ENCODE peak calls at places on chromosomes 12 and 14, in six cellular contexts. T, E, B, W, H and X are unnamed samples.

GRCh38 chr12:3537916-3538690 is 47.1 kb downstream of the PRMT8 start:
- DNase-seq in E (no peak), H (peak), W (no peak), B (no peak), T (no peak), X (no peak)

GRCh38 chr14:75985618-75986438 is at the start of gene IFT43:
- DNase-seq in T (peak), W (peak), H (peak), B (peak), E (peak), X (peak)

GRCh38 chr12:11707535-11707934 is 58.1 kb downstream of the ETV6 start:
- DNase-seq in H (no peak), E (peak), B (no peak), W (no peak), T (no peak), X (no peak)

GRCh38 chr12:59322473-59322872 is 273.4 kb upstream of the SLC16A7 start:
- DNase-seq in B (no peak), H (peak), W (peak), T (peak), E (peak), X (no peak)

GRCh38 chr12:88624911-88625310 is 44.6 kb upstream of the KITLG start:
- DNase-seq in H (no peak), W (no peak), T (no peak), B (no peak), E (no peak), X (no peak)

GRCh38 chr12:56332512-56333196 is 1.1 kb downstream of the PAN2 start:
- DNase-seq in H (no peak), E (no peak), T (no peak), B (no peak), W (no peak), X (no peak)

GRCh38 chr12:106096376-106096775 is 42.4 kb downstream of the NUAK1 start:
- DNase-seq in B (no peak), T (no peak), W (no peak), E (peak), H (no peak), X (peak)

GRCh38 chr12:33439587-33440011 is at the start of gene SYT10:
- DNase-seq in W (no peak), T (peak), H (peak), E (no peak), B (no peak), X (no peak)

GRCh38 chr14:90510208-90510607 is 113.4 kb downstream of the CALM1 start:
- DNase-seq in W (no peak), B (no peak), H (no peak), E (peak), T (no peak), X (no peak)

GRCh38 chr14:65915125-65915524 is 502.6 kb downstream of the FUT8 start:
- DNase-seq in B (no peak), T (no peak), E (no peak), W (no peak), H (no peak), X (no peak)

GRCh38 chr14:37142835-37143499 is 29.4 kb downstream of the SLC25A21 start:
- DNase-seq in E (no peak), H (no peak), W (no peak), T (no peak), B (no peak), X (no peak)

GRCh38 chr14:65599375-65599774 is 186.8 kb downstream of the FUT8 start:
- DNase-seq in E (no peak), H (no peak), B (no peak), W (no peak), T (no peak), X (no peak)

GRCh38 chr14:95275507-95275906 is 44.2 kb downstream of the CLMN start:
- DNase-seq in H (no peak), B (no peak), W (no peak), E (no peak), T (no peak), X (no peak)

GRCh38 chr12:52066346-52067080 is 3.3 kb upstream of the ATG101 start:
- DNase-seq in T (no peak), B (no peak), H (no peak), E (no peak), W (no peak), X (no peak)

GRCh38 chr12:109594566-109595317 is 21.1 kb downstream of the MVK start:
- DNase-seq in W (no peak), E (no peak), H (no peak), T (no peak), B (no peak), X (no peak)

GRCh38 chr14:63387691-63388090 is 69.0 kb upstream of the GPHB5 start:
- DNase-seq in B (no peak), H (no peak), T (no peak), E (no peak), W (no peak), X (no peak)

GRCh38 chr12:66279127-66279712 is 23.1 kb upstream of the HELB start:
- DNase-seq in H (no peak), W (no peak), T (peak), E (no peak), B (peak), X (no peak)

GRCh38 chr12:82835217-82835616 is 148.5 kb downstream of the TMTC2 start:
- DNase-seq in B (no peak), H (no peak), W (no peak), E (no peak), T (no peak), X (no peak)

GRCh38 chr12:2113080-2113479 is 60.3 kb downstream of the CACNA1C start:
- DNase-seq in E (no peak), T (no peak), H (no peak), W (no peak), B (no peak), X (no peak)

GRCh38 chr14:85532981-85533820 is 3.3 kb downstream of the FLRT2 start:
- DNase-seq in W (peak), H (peak), T (peak), E (peak), B (no peak), X (peak)

GRCh38 chr12:122799635-122800243 is 25.4 kb downstream of the CCDC62 start:
- DNase-seq in W (no peak), E (no peak), B (no peak), T (no peak), H (no peak), X (no peak)

GRCh38 chr12:108955225-108955835 is 65.5 kb downstream of the SVOP start:
- DNase-seq in E (peak), T (no peak), W (no peak), H (no peak), B (no peak), X (no peak)

GRCh38 chr14:75522224-75522764 is at the start of gene BATF:
- DNase-seq in E (no peak), W (no peak), H (no peak), T (no peak), B (peak), X (peak)

GRCh38 chr14:26925876-26926584 is 328.2 kb upstream of the NOVA1 start:
- DNase-seq in W (no peak), T (no peak), H (no peak), B (no peak), E (no peak), X (no peak)

GRCh38 chr12:86601550-86602308 is 345.5 kb upstream of the MGAT4C start:
- DNase-seq in W (no peak), T (no peak), B (no peak), E (no peak), H (no peak), X (no peak)

GRCh38 chr14:85852900-85853299 is 323.0 kb downstream of the FLRT2 start:
- DNase-seq in H (no peak), E (no peak), T (no peak), B (no peak), W (no peak), X (no peak)

GRCh38 chr12:108449478-108449877 is 65.6 kb upstream of the FICD start:
- DNase-seq in E (no peak), W (no peak), H (peak), T (no peak), B (no peak), X (no peak)

GRCh38 chr12:109500406-109501185 is 23.2 kb downstream of the UBE3B start:
- DNase-seq in H (no peak), E (no peak), B (no peak), W (no peak), T (no peak), X (no peak)

GRCh38 chr12:32273712-32274111 is 125.6 kb upstream of the FGD4 start:
- DNase-seq in H (no peak), B (no peak), T (no peak), W (no peak), E (no peak), X (no peak)

GRCh38 chr14:48973136-48973535 is 613.0 kb downstream of the RPS29 start:
- DNase-seq in T (no peak), E (no peak), H (no peak), W (no peak), B (no peak), X (no peak)

GRCh38 chr12:16594796-16595195 is 11.2 kb downstream of the LMO3 start:
- DNase-seq in B (no peak), E (no peak), T (no peak), H (no peak), W (no peak), X (no peak)

GRCh38 chr14:35963209-35963608 is 137.1 kb downstream of the BRMS1L start:
- DNase-seq in H (peak), E (no peak), B (no peak), W (no peak), T (peak), X (no peak)

GRCh38 chr12:26465419-26466097 is 270.2 kb downstream of the SSPN start:
- DNase-seq in T (no peak), B (no peak), H (no peak), E (no peak), W (no peak), X (no peak)

GRCh38 chr12:91804533-91804932 is 341.1 kb downstream of the BTG1 start:
- DNase-seq in W (no peak), T (no peak), B (no peak), H (no peak), E (no peak), X (no peak)

GRCh38 chr14:21036746-21037145 is 2.1 kb upstream of the RNASE13 start:
- DNase-seq in W (no peak), H (no peak), T (no peak), E (no peak), B (no peak), X (no peak)

GRCh38 chr14:46596236-46596635 is 55.3 kb downstream of the RPL10L start:
- DNase-seq in W (no peak), T (no peak), H (no peak), E (no peak), B (no peak), X (no peak)

GRCh38 chr14:95444132-95445129 is 72.0 kb downstream of the SYNE3 start:
- DNase-seq in T (no peak), B (no peak), H (no peak), E (no peak), W (no peak), X (no peak)

GRCh38 chr12:102568151-102568815 is 87.9 kb upstream of the IGF1 start:
- DNase-seq in H (no peak), T (no peak), B (no peak), W (no peak), E (no peak), X (no peak)

GRCh38 chr12:117514016-117514415 is 152.6 kb upstream of the NOS1 start:
- DNase-seq in T (no peak), E (no peak), W (no peak), H (no peak), B (no peak), X (no peak)

GRCh38 chr12:16349132-16349463 is 1.7 kb downstream of the MGST1 start:
- DNase-seq in W (no peak), H (no peak), E (peak), T (no peak), B (no peak), X (peak)